ENCODE peak calls at places on chromosomes 11 and 22, in four cellular contexts. Y, L, J and A are unnamed samples.

GRCh38 chr11:103682318-103683184 is 353.9 kb upstream of the DDI1 start:
- DNase-seq in Y (peak; percentile 53), L (peak; percentile 23), J (peak; percentile 11), A (peak; percentile 67)

GRCh38 chr11:110128161-110128560 is 35.0 kb downstream of the ZC3H12C start:
- DNase-seq in Y (peak; percentile 19), L (no peak), J (no peak), A (no peak)

GRCh38 chr22:33440756-33441155 is 382.6 kb upstream of the SYN3 start:
- DNase-seq in Y (no peak), L (no peak), J (no peak), A (no peak)

GRCh38 chr11:84136926-84137325 is 850.8 kb upstream of the CCDC90B start:
- DNase-seq in Y (no peak), L (no peak), J (no peak), A (no peak)

GRCh38 chr11:114977596-114977995 is 299.3 kb downstream of the NXPE2 start:
- DNase-seq in Y (no peak), L (no peak), J (no peak), A (no peak)

GRCh38 chr22:24027389-24027980 is 16.4 kb downstream of the CABIN1 start:
- DNase-seq in Y (no peak), L (no peak), J (no peak), A (no peak)

GRCh38 chr11:34514050-34514449 is 456 bp upstream of the ELF5 start:
- DNase-seq in Y (no peak), L (no peak), J (no peak), A (no peak)

GRCh38 chr11:3225826-3226750 is 6.1 kb downstream of the MRGPRE start:
- DNase-seq in Y (no peak), L (no peak), J (no peak), A (no peak)

GRCh38 chr11:27158763-27159679 is 118.4 kb downstream of the BBOX1 start:
- DNase-seq in Y (peak; percentile 33), L (peak; percentile 80), J (peak; percentile 44), A (peak; percentile 69)

GRCh38 chr11:5603326-5603725 is 6.9 kb downstream of the TRIM6 start:
- DNase-seq in Y (no peak), L (no peak), J (no peak), A (no peak)

GRCh38 chr11:8384199-8384821 is 120.6 kb upstream of the LMO1 start:
- DNase-seq in Y (no peak), L (no peak), J (peak; percentile 26), A (no peak)

GRCh38 chr11:12952094-12952493 is 57.0 kb upstream of the RASSF10 start:
- DNase-seq in Y (no peak), L (no peak), J (no peak), A (no peak)

GRCh38 chr11:112811781-112812180 is 149.4 kb upstream of the NCAM1 start:
- DNase-seq in Y (no peak), L (no peak), J (no peak), A (no peak)

GRCh38 chr11:26858098-26858497 is 135.8 kb upstream of the FIBIN start:
- DNase-seq in Y (no peak), L (no peak), J (no peak), A (no peak)

GRCh38 chr11:127609025-127609788 is 608.6 kb upstream of the KIRREL3 start:
- DNase-seq in Y (no peak), L (no peak), J (no peak), A (no peak)

GRCh38 chr11:32316846-32317525 is 118.4 kb downstream of the WT1 start:
- DNase-seq in Y (no peak), L (no peak), J (no peak), A (no peak)

GRCh38 chr11:105609341-105609781 is 512 bp upstream of the GRIA4 start:
- DNase-seq in Y (no peak), L (no peak), J (peak; percentile 10), A (peak; percentile 8)

GRCh38 chr11:20561915-20562314 is 37.5 kb upstream of the SLC6A5 start:
- DNase-seq in Y (no peak), L (no peak), J (no peak), A (no peak)

GRCh38 chr11:8596504-8597046 is 2.5 kb upstream of the STK33 start:
- DNase-seq in Y (no peak), L (no peak), J (no peak), A (no peak)

GRCh38 chr11:72624496-72625201 is 49.6 kb downstream of the PDE2A start:
- DNase-seq in Y (no peak), L (no peak), J (no peak), A (no peak)

GRCh38 chr11:326842-327580 is 6.4 kb upstream of the IFITM3 start:
- DNase-seq in Y (no peak), L (no peak), J (peak; percentile 46), A (peak; percentile 36)

GRCh38 chr11:125091247-125091876 is 20.1 kb downstream of the TMEM218 start:
- DNase-seq in Y (peak; percentile 41), L (peak; percentile 33), J (peak; percentile 72), A (peak; percentile 47)

GRCh38 chr11:126488591-126489370 is 133.3 kb downstream of the ST3GAL4 start:
- DNase-seq in Y (no peak), L (no peak), J (no peak), A (no peak)

GRCh38 chr11:45899448-45900174 is 7.5 kb downstream of the FREY1 start:
- DNase-seq in Y (peak; percentile 72), L (peak; percentile 85), J (peak; percentile 93), A (peak; percentile 69)

GRCh38 chr11:8325905-8326304 is 62.2 kb upstream of the LMO1 start:
- DNase-seq in Y (no peak), L (no peak), J (no peak), A (no peak)

GRCh38 chr11:14972581-14973490 is 685 bp upstream of the CALCA start:
- DNase-seq in Y (no peak), L (no peak), J (no peak), A (no peak)

DNA sequence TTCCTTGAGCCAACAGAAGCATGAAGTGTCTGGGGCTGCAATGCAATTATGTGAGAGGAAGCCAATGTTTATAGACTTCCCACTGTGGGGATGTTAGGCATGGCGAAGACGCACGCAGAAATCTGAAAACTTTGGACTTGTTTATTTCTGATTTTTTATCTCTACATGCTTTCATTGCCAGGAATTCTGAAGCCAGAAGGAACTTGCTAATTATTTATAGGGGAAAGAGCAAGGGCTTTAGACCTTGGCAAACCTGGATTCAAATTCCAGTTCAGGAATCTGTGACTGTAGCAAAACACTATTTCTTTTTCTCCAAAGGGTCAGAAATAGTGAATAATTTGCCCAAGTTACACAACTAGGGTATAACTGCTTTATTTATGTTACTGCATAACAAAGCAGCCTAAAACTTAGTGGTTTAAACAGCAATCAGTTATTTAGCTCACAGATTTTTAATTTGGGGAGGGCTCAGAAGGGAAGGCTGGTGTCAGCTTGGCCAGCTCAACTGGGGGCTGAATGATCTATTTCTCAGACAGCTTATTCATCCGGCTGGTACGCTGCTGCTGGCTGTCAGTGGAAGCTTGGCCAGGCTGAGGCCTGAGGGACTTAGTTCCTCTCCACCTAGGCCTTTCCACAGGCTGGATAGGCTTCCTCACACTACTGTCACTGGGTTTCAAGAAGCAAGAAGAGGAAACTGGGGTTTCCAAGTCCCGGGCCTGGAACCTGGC is 1.9 kb upstream of the OR6Q1 start:
- DNase-seq in Y (no peak), L (no peak), J (no peak), A (no peak)
- TF ChIP-seq PHF8 in Y (no peak), L (no peak), J (no peak), A (no peak)

GRCh38 chr11:121068787-121069186 is 32.3 kb upstream of the TECTA start:
- DNase-seq in Y (no peak), L (no peak), J (no peak), A (no peak)

GRCh38 chr11:121067453-121067852 is 33.6 kb upstream of the TECTA start:
- DNase-seq in Y (no peak), L (no peak), J (no peak), A (peak; percentile 97)

GRCh38 chr11:121070951-121071350 is 30.1 kb upstream of the TECTA start:
- DNase-seq in Y (no peak), L (no peak), J (no peak), A (no peak)

GRCh38 chr11:121067912-121068652 is 33.0 kb upstream of the TECTA start:
- DNase-seq in Y (no peak), L (no peak), J (no peak), A (no peak)

DNA sequence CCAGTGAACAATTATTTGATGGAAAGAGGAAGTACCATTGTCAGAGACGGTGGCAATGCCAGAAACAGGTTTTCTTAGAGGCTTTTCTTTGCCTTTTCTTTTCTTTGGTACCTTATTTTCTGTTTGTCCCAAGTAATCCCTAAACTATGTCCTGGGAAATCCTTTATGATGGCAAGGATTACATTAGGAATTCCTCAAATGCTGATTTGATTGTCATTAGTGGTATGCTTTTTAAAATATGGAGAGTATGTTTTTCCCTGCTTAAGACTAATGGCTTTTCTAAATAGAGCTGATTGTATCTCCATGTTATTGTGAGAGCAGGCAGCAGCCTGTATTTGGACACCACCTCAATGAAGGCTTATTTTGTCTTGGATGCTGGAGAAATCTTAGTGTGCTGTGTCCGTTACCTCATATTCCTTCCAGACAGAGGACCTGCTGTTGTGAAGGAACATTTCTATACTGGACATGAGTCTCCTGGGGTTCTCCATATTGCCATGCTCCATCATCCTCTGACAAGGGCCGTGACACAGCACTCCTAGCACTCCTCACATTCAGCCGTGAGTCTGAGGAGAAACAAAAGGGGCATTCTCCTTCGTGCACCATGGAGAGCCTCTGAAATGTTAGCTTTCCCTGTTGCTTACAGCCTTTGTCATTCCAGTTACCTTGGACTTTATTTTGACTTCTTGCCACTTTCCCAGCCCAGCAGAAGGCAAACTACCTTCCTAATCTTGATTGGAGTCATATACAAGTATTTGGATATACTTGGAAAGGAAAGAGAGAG is 29.4 kb upstream of the TECTA start:
- DNase-seq in Y (peak; percentile 7), L (no peak), J (no peak), A (peak; percentile 70)
- TF ChIP-seq PHF8 in Y (no peak), L (no peak), J (no peak), A (no peak)

DNA sequence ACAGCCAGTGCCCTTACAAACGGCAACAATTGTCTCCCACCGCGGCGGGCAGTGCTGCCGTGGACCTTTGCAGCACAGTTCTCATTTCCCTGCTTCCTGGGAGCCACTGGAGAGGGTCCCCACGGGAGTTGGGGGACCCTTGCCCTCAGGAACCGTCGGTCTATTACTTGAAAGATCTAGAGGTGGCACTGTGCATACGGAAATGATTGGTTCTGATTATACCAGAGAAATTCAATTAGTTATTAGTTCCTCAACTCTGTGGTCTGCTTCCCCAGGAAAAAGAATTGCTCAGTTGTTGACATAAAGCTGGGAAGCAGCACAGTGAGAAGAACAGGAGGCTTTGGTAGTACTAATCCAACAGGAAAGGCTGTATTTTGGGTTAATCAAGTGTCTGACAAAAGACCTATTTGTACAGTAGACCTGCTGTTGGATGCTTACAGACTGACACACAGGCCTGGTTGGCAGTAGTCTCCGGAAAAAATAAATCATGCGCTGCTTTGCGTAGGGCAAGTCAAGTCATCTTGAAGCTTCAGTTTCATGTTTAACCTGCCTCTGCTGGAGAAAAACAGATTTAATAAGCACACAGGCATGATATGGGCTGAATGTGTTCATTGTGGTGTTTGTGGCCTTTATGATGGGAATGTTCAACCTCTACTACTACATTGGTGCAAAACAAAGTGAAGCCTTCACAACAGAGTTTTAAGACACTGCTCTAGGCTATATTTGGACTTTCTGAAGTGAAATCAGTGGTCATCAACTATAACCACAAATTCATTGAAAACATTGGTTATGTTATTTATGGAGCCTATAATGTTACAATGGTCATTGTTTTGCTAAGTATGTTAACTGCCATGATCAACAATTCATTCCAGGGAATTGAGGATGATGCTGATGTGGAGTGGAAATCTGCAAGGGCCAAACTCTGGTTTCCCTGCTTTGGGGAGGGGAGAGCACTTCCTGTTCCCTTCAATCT is 54.6 kb upstream of the SC5D start:
- DNase-seq in Y (no peak), L (no peak), J (no peak), A (no peak)
- TF ChIP-seq PHF8 in Y (no peak), L (no peak), J (no peak), A (no peak)

DNA sequence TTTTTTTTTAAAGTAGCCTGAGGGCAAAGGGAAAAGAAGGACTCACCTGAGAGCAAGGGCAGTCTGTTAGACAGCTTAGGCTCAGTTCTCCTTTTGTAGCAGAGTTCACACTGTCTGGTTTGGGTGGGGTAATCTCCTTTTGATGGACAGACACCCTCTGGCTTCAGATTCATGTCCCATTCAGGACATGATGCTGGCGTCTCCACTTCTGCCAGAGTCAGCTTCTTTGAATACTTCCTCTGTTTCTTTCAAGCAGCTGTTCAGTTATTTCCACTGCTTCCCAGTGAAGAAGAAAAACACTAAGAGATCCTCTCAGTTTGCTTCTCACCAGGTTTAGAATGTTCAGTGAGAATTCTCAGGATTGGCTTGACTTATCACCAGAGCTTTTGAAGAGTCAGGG is 79.0 kb upstream of the HSD17B12 start:
- DNase-seq in Y (no peak), L (no peak), J (no peak), A (no peak)
- TF ChIP-seq PHF8 in Y (no peak), L (no peak), J (no peak), A (no peak)